ENCODE peak calls at places on chromosome X, in ten cellular contexts. M is fibroblast of pulmonary artery; B is cardiac fibroblast; A is AG08396; C is stimulated activated CD8-positive, alpha-beta memory T cell treated with anti-CD3 and anti-CD28 coated beads, Interleukin-7, amount 100 ng/mL, for 1 hour; D is DMS 273 treated with DMSO at 0.1 percent for 48 hours; J is ecto neural progenitor cell; P is activated CD8-positive, alpha-beta memory T cell treated with anti-CD3 and anti-CD28 coated beads for 1 hour; S is GM20000; G is M059J. Z is an unnamed sample.

GRCh38 chrX:120251471-120252011 is 929 bp downstream of the ZBTB33 start:
- DNase-seq in M (peak), B (peak), A (peak), C (no peak), D (no peak), J (peak), P (no peak), S (peak), G (peak), Z (peak)

GRCh38 chrX:133892337-133892736 is 93.1 kb downstream of the GPC3 start:
- DNase-seq in M (no peak), B (no peak), A (no peak), C (no peak), D (no peak), J (no peak), P (no peak), S (no peak), G (no peak), Z (no peak)

GRCh38 chrX:367866-368265 is 18.8 kb downstream of the PPP2R3B start:
- DNase-seq in M (no peak), B (no peak), A (no peak), C (no peak), D (no peak), J (peak), P (no peak), S (no peak), G (no peak), Z (no peak)

GRCh38 chrX:36414056-36414455 is 494.5 kb downstream of the CFAP47 start:
- DNase-seq in M (no peak), B (no peak), A (no peak), C (no peak), D (no peak), J (no peak), P (no peak), S (no peak), G (peak), Z (no peak)

GRCh38 chrX:107562482-107562881 is 65.8 kb upstream of the PRPS1 start:
- DNase-seq in M (peak), B (peak), A (peak), C (no peak), D (no peak), J (no peak), P (no peak), S (no peak), G (peak), Z (no peak)

GRCh38 chrX:150944233-150944632 is 38.9 kb upstream of the HMGB3 start:
- DNase-seq in M (no peak), B (no peak), A (no peak), C (no peak), D (no peak), J (no peak), P (no peak), S (no peak), G (no peak), Z (no peak)

GRCh38 chrX:30900227-30900626 is 11.2 kb upstream of the TAB3 start:
- DNase-seq in M (no peak), B (no peak), A (no peak), C (no peak), D (no peak), J (no peak), P (no peak), S (no peak), G (peak), Z (no peak)

GRCh38 chrX:75155454-75155829 is 641 bp downstream of the ABCB7 start:
- DNase-seq in M (no peak), B (peak), A (no peak), C (no peak), D (no peak), J (no peak), P (no peak), S (peak), G (peak), Z (peak)

GRCh38 chrX:103157511-103158316 is 57.2 kb upstream of the BEX4 start:
- DNase-seq in M (peak), B (peak), A (peak), C (no peak), D (peak), J (no peak), P (no peak), S (peak), G (peak), Z (peak)

GRCh38 chrX:155888139-155888538 is 7.0 kb downstream of the VAMP7 start:
- DNase-seq in M (peak), B (peak), A (peak), C (no peak), D (no peak), J (no peak), P (no peak), S (no peak), G (peak), Z (no peak)

GRCh38 chrX:73289039-73289438 is 74.4 kb upstream of the NAP1L2 start:
- DNase-seq in M (no peak), B (no peak), A (no peak), C (no peak), D (no peak), J (no peak), P (no peak), S (no peak), G (no peak), Z (peak)

GRCh38 chrX:97597954-97598353 is 714.2 kb downstream of the RPA4 start:
- DNase-seq in M (no peak), B (no peak), A (no peak), C (no peak), D (no peak), J (no peak), P (no peak), S (no peak), G (no peak), Z (no peak)

GRCh38 chrX:112163916-112164315 is 81.3 kb upstream of the TRPC5 start:
- DNase-seq in M (no peak), B (no peak), A (peak), C (no peak), D (no peak), J (no peak), P (no peak), S (no peak), G (peak), Z (no peak)

Z was measured in GM12865.